ENCODE peak calls at places on chromosomes 13 and 19, in four cellular contexts. Z is SK-N-SH, S is A549, Q is MCF 10A. C is an unnamed sample.

GRCh38 chr19:4301590-4302237 is 475 bp downstream of the TMIGD2 start:
- DNase-seq in Q (no peak), Z (no peak), S (no peak), C (no peak)

GRCh38 chr19:5643060-5643459 is 20.2 kb downstream of the SAFB start:
- DNase-seq in S (no peak), Z (no peak), Q (no peak), C (no peak)

GRCh38 chr19:23002690-23003422 is at the start of gene ZNF728:
- DNase-seq in Q (no peak), Z (peak; percentile 11), S (no peak), C (no peak)

GRCh38 chr13:50509771-50510441 is 333.6 kb downstream of the DLEU7 start:
- DNase-seq in Z (no peak), S (no peak), Q (no peak), C (peak; percentile 41)

GRCh38 chr19:7083076-7083956 is 13.8 kb downstream of the ZNF557 start:
- DNase-seq in S (peak; percentile 64), Q (peak; percentile 38), Z (no peak), C (peak; percentile 55)

GRCh38 chr19:34244611-34245299 is 9.6 kb upstream of the GARRE1 start:
- DNase-seq in S (no peak), Q (no peak), Z (no peak), C (no peak)

GRCh38 chr13:50123002-50123401 is 107.8 kb downstream of the KCNRG start:
- DNase-seq in Z (no peak), Q (no peak), S (no peak), C (no peak)

GRCh38 chr19:45716314-45717130 is 14.2 kb downstream of the FBXO46 start:
- DNase-seq in Z (peak; percentile 57), S (peak; percentile 36), Q (peak; percentile 57), C (no peak)

GRCh38 chr13:110657196-110657595 is 41.9 kb downstream of the NAXD start:
- DNase-seq in Z (no peak), S (no peak), Q (no peak), C (no peak)

GRCh38 chr13:79386125-79386822 is 19.8 kb downstream of the RBM26 start:
- DNase-seq in Q (no peak), Z (no peak), S (no peak), C (peak; percentile 45)
- TF ChIP-seq CTCF in Q (no peak), Z (no peak), S (no peak), C (no peak)

GRCh38 chr19:51511353-51511752 is 9.8 kb upstream of the SIGLEC12 start:
- DNase-seq in Z (peak; percentile 27), S (peak; percentile 19), Q (peak; percentile 7), C (no peak)
- TF ChIP-seq CTCF in Z (peak; percentile 42), S (no peak), Q (no peak), C (peak; percentile 6)

DNA sequence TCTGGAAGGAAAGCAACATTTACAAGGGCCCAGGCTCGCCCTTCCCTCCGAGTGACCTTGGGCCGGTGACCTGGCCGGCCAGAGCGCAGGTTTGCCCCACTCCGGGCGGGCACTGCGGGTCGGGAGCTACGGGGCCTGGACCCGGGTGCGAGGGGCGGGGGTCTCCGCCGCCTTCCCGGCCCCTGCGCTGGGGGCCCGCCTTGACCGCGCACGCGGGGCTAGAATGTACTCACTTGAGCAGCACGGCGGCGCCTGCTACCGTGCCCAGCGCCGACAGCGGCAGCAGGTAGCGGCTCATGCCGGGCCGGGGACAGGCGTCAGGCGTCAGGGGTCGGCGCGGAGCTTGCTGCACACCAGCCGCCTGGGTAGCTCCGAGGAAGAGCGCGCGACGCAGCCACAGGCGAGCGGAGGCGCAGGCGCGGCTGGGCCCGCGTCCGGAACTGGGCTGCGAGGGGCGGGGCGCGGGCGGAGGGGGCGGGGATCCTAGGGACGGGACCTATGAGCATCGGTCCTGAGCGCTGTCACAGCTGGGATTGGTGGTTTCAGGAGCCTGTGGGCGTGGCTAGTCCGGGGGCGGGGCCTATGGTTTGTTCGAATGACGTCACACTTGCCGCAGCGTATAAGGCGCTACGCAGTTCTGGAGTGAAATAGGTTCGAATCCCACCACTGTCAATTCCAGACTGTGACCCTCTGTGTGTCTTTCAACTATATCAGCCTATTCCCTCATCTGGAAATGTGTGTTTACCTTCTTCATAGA is at the start of gene RDH13:
- DNase-seq in Q (peak; percentile 96), S (peak; percentile 99), Z (peak; percentile 99), C (no peak)
- TF ChIP-seq CTCF in Q (no peak), S (no peak), Z (no peak), C (no peak)

GRCh38 chr19:29415507-29415906 is 110.3 kb upstream of the VSTM2B start:
- DNase-seq in S (peak; percentile 29), Z (no peak), Q (no peak), C (no peak)
- TF ChIP-seq CTCF in S (no peak), Z (no peak), Q (no peak), C (no peak)